ENCODE peak calls at places on chromosomes 5 and 9, in seven cellular contexts. M is activated CD4-positive, CD25-positive, alpha-beta regulatory T cell; B is heart left ventricle; X is left ventricle myocardium superior; U is endodermal cell; O is EL; I is anterior cingulate cortex. Z is an unnamed sample.

GRCh38 chr5:88671808-88672499 is 211.0 kb downstream of the MEF2C start:
- DNase-seq in B (no peak), O (no peak), X (no peak), I (no peak), M (no peak), U (peak; percentile 90), Z (no peak)

GRCh38 chr9:26975728-26976707 is 19.8 kb downstream of the IFT74 start:
- DNase-seq in O (peak; percentile 54), X (no peak), B (peak; percentile 25), M (no peak), U (peak; percentile 94), I (no peak), Z (no peak)

GRCh38 chr9:125405938-125406811 is 144.5 kb downstream of the GAPVD1 start:
- DNase-seq in B (no peak), O (peak; percentile 41), U (no peak), M (no peak), I (no peak), X (no peak), Z (no peak)

GRCh38 chr9:22405869-22406659 is 40.6 kb upstream of the DMRTA1 start:
- DNase-seq in X (no peak), U (no peak), O (no peak), I (no peak), M (no peak), B (no peak), Z (no peak)

GRCh38 chr9:80664327-80665210 is 1024.8 kb downstream of the TLE1 start:
- DNase-seq in X (no peak), U (no peak), B (no peak), M (no peak), O (no peak), I (no peak), Z (no peak)

GRCh38 chr9:111798786-111799185 is 4.0 kb upstream of the SHOC1 start:
- DNase-seq in M (no peak), X (no peak), O (peak; percentile 56), U (no peak), I (no peak), B (no peak), Z (no peak)

GRCh38 chr5:122170630-122171029 is 41.3 kb downstream of the ZNF474 start:
- DNase-seq in B (no peak), X (no peak), U (peak; percentile 74), M (no peak), O (peak; percentile 69), I (no peak), Z (no peak)

GRCh38 chr9:11319477-11320060 is 706.8 kb upstream of the PTPRD start:
- DNase-seq in I (no peak), M (no peak), X (no peak), B (no peak), O (no peak), U (peak; percentile 61), Z (no peak)

GRCh38 chr9:124392855-124393460 is 22.3 kb downstream of the PSMB7 start:
- DNase-seq in M (no peak), I (no peak), O (peak; percentile 96), X (no peak), B (no peak), U (peak; percentile 76), Z (peak; percentile 86)

GRCh38 chr9:35333551-35333950 is 156.4 kb upstream of the RUSC2 start:
- DNase-seq in M (no peak), I (no peak), O (peak; percentile 85), B (no peak), U (no peak), X (no peak), Z (no peak)

GRCh38 chr9:112945620-112946208 is 55.0 kb upstream of the SLC46A2 start:
- DNase-seq in M (no peak), X (no peak), I (no peak), B (no peak), O (no peak), U (peak; percentile 92), Z (no peak)

GRCh38 chr5:35087971-35088370 is 40.2 kb upstream of the AGXT2 start:
- DNase-seq in M (no peak), U (peak; percentile 29), B (no peak), O (peak; percentile 66), I (no peak), X (no peak), Z (no peak)

GRCh38 chr5:135012951-135013391 is 21.1 kb downstream of the PITX1 start:
- DNase-seq in O (no peak), X (no peak), I (no peak), U (peak; percentile 33), M (no peak), B (peak; percentile 29), Z (peak; percentile 57)

GRCh38 chr5:168710706-168711105 is 131.5 kb upstream of the PANK3 start:
- DNase-seq in X (no peak), B (peak; percentile 12), U (peak; percentile 29), M (no peak), O (no peak), I (no peak), Z (no peak)

GRCh38 chr5:139711067-139711851 is 63.1 kb downstream of the CXXC5 start:
- DNase-seq in I (peak; percentile 53), B (peak; percentile 56), X (peak; percentile 62), U (peak; percentile 94), M (no peak), O (peak; percentile 65), Z (no peak)

GRCh38 chr9:99039388-99040182 is 65.3 kb upstream of the TGFBR1 start:
- DNase-seq in U (no peak), O (peak; percentile 66), I (no peak), M (no peak), X (no peak), B (no peak), Z (no peak)

GRCh38 chr9:87431831-87432230 is 65.8 kb upstream of the DAPK1 start:
- DNase-seq in X (no peak), O (no peak), B (no peak), M (no peak), I (no peak), U (no peak), Z (no peak)

GRCh38 chr9:123569343-123569694 is 213.3 kb downstream of the CRB2 start:
- DNase-seq in M (no peak), O (peak; percentile 37), I (no peak), B (no peak), U (no peak), X (no peak), Z (no peak)

GRCh38 chr5:18465833-18466681 is 831.8 kb downstream of the TAF11L14 start:
- DNase-seq in O (peak; percentile 17), M (peak; percentile 1), X (no peak), U (peak; percentile 88), I (peak; percentile 5), B (no peak), Z (no peak)

GRCh38 chr9:131020388-131020787 is 11.4 kb downstream of the LAMC3 start:
- DNase-seq in I (no peak), M (no peak), O (peak; percentile 78), X (no peak), U (no peak), B (no peak), Z (no peak)

GRCh38 chr5:159951387-159951786 is 35.1 kb downstream of the ADRA1B start:
- DNase-seq in B (no peak), X (no peak), M (no peak), O (no peak), I (no peak), U (peak; percentile 82), Z (no peak)

GRCh38 chr5:131514316-131515275 is 120.4 kb downstream of the RAPGEF6 start:
- DNase-seq in X (no peak), O (peak; percentile 37), B (no peak), U (no peak), M (no peak), I (no peak), Z (no peak)

GRCh38 chr9:129225815-129226214 is 47.8 kb upstream of the IER5L start:
- DNase-seq in B (peak; percentile 89), M (no peak), X (peak; percentile 85), U (peak; percentile 89), I (no peak), O (peak; percentile 84), Z (peak; percentile 86)

GRCh38 chr5:159619826-159620225 is 289.5 kb upstream of the IL12B start:
- DNase-seq in M (no peak), I (peak; percentile 20), B (no peak), X (no peak), O (no peak), U (peak; percentile 58), Z (no peak)

GRCh38 chr9:95504053-95504963 is 12.5 kb downstream of the PTCH1 start:
- DNase-seq in B (peak; percentile 40), U (peak; percentile 86), M (no peak), O (peak; percentile 64), X (peak; percentile 49), I (no peak), Z (no peak)

GRCh38 chr5:17882760-17883488 is 248.7 kb downstream of the TAF11L14 start:
- DNase-seq in I (no peak), X (no peak), O (no peak), M (no peak), U (peak; percentile 97), B (no peak), Z (peak; percentile 66)

GRCh38 chr9:34898846-34899245 is 59.2 kb upstream of the PHF24 start:
- DNase-seq in O (no peak), U (no peak), M (no peak), X (no peak), B (no peak), I (no peak), Z (no peak)

GRCh38 chr9:23825143-23825531 is 903 bp downstream of the ELAVL2 start:
- DNase-seq in O (no peak), U (peak; percentile 75), X (no peak), B (no peak), I (no peak), M (no peak), Z (no peak)

GRCh38 chr9:38737246-38737645 is 17.3 kb upstream of the FAM240B start:
- DNase-seq in B (no peak), M (no peak), U (no peak), I (no peak), O (no peak), X (no peak), Z (no peak)

GRCh38 chr9:123834907-123835562 is 94.9 kb downstream of the DENND1A start:
- DNase-seq in U (no peak), M (no peak), B (no peak), I (no peak), X (no peak), O (peak; percentile 66), Z (no peak)

GRCh38 chr5:172175263-172175719 is 12.7 kb downstream of the STK10 start:
- DNase-seq in X (peak; percentile 73), M (peak; percentile 56), I (no peak), O (peak; percentile 21), U (no peak), B (peak; percentile 71), Z (no peak)

Z was measured in RWPE2.